ENCODE peak calls at places on chromosome 3, in nine cellular contexts. V, F, G, Y, C, O, D, I and B are unnamed samples.

GRCh38 chr3:20561166-20561565 is 375.2 kb upstream of the SGO1 start:
- DNase-seq in V (no peak), C (no peak), I (no peak), O (no peak), G (no peak), D (no peak), F (no peak), Y (no peak), B (no peak)

GRCh38 chr3:106534206-106534605 is 665.4 kb upstream of the CBLB start:
- DNase-seq in I (peak), F (no peak), C (peak), O (no peak), D (peak), V (no peak), G (peak), Y (no peak), B (peak)

GRCh38 chr3:69446402-69447072 is 60.6 kb upstream of the FRMD4B start:
- DNase-seq in I (no peak), O (no peak), G (no peak), F (no peak), C (no peak), D (no peak), Y (no peak), V (no peak), B (no peak)

GRCh38 chr3:122964844-122965243 is 62.7 kb downstream of the SEMA5B start:
- DNase-seq in O (no peak), Y (no peak), D (no peak), V (no peak), F (no peak), C (no peak), I (no peak), G (no peak), B (no peak)

GRCh38 chr3:143171656-143172055 is 52.1 kb downstream of the CHST2 start:
- DNase-seq in D (peak), F (no peak), Y (no peak), C (peak), V (no peak), I (no peak), O (no peak), G (no peak), B (no peak)

GRCh38 chr3:29914861-29915524 is 634.1 kb downstream of the RBMS3 start:
- DNase-seq in F (no peak), V (no peak), O (no peak), G (peak), Y (no peak), I (peak), D (no peak), C (no peak), B (no peak)

GRCh38 chr3:106817706-106818105 is 559.5 kb upstream of the CCDC54 start:
- DNase-seq in D (no peak), V (no peak), Y (no peak), C (no peak), F (no peak), O (no peak), G (no peak), I (no peak), B (no peak)

GRCh38 chr3:76096836-76097587 is 311.7 kb upstream of the ZNF717 start:
- DNase-seq in I (no peak), C (peak), F (no peak), O (no peak), Y (no peak), D (no peak), V (no peak), G (no peak), B (no peak)

GRCh38 chr3:82133070-82133606 is 371.7 kb upstream of the GBE1 start:
- DNase-seq in F (no peak), D (peak), C (peak), Y (peak), I (peak), V (peak), O (no peak), G (peak), B (peak)

GRCh38 chr3:101182734-101183133 is 137.6 kb downstream of the IMPG2 start:
- DNase-seq in G (peak), C (peak), F (no peak), V (no peak), I (no peak), Y (no peak), D (peak), O (no peak), B (peak)

GRCh38 chr3:136239094-136239493 is 11.0 kb upstream of the PCCB start:
- DNase-seq in Y (no peak), D (no peak), G (no peak), F (no peak), V (no peak), I (no peak), C (no peak), O (no peak), B (no peak)

GRCh38 chr3:123648696-123649405 is 64.0 kb upstream of the HACD2 start:
- DNase-seq in F (no peak), D (no peak), V (no peak), C (no peak), O (no peak), G (no peak), I (no peak), Y (no peak), B (no peak)

GRCh38 chr3:64684715-64685261 is 3.0 kb downstream of the ADAMTS9 start:
- DNase-seq in D (peak), C (peak), V (peak), Y (peak), I (no peak), O (peak), F (no peak), G (peak), B (peak)

GRCh38 chr3:154976072-154976983 is 103.8 kb upstream of the MME start:
- DNase-seq in G (no peak), F (no peak), O (no peak), D (peak), C (no peak), V (no peak), Y (no peak), I (no peak), B (no peak)

GRCh38 chr3:115858995-115859807 is 235.9 kb downstream of the GAP43 start:
- DNase-seq in I (no peak), G (no peak), C (no peak), Y (no peak), D (no peak), F (no peak), O (no peak), V (no peak), B (no peak)

GRCh38 chr3:124951511-124952390 is 17.2 kb upstream of the MUC13 start:
- DNase-seq in C (peak), O (peak), G (peak), I (peak), V (no peak), Y (no peak), F (no peak), D (peak), B (no peak)

GRCh38 chr3:69072928-69073327 is 7.2 kb downstream of the UBA3 start:
- DNase-seq in D (no peak), G (no peak), Y (no peak), V (no peak), O (no peak), F (no peak), C (no peak), I (no peak), B (no peak)

GRCh38 chr3:108157275-108157674 is 64.9 kb downstream of the IFT57 start:
- DNase-seq in G (no peak), V (no peak), I (no peak), D (no peak), C (no peak), O (no peak), F (no peak), Y (no peak), B (no peak)

GRCh38 chr3:24299236-24299635 is 195.4 kb downstream of the THRB start:
- DNase-seq in C (no peak), O (no peak), Y (no peak), I (no peak), D (peak), F (no peak), V (no peak), G (peak), B (no peak)

GRCh38 chr3:144369151-144369879 is 397.7 kb downstream of the DIPK2A start:
- DNase-seq in D (no peak), Y (no peak), C (peak), O (no peak), F (no peak), I (no peak), G (no peak), V (peak), B (no peak)

GRCh38 chr3:492586-493296 is 296.2 kb downstream of the CHL1 start:
- DNase-seq in V (no peak), Y (no peak), C (no peak), I (no peak), F (no peak), G (no peak), O (no peak), D (no peak), B (peak)

GRCh38 chr3:152658977-152659376 is 176.0 kb upstream of the P2RY1 start:
- DNase-seq in I (no peak), O (no peak), Y (no peak), D (no peak), C (no peak), G (no peak), F (no peak), V (no peak), B (no peak)

GRCh38 chr3:40924559-40925058 is 274.7 kb upstream of the CTNNB1 start:
- DNase-seq in O (no peak), F (no peak), G (no peak), I (no peak), D (no peak), C (no peak), Y (no peak), V (no peak), B (no peak)

GRCh38 chr3:195875482-195876236 is 32.7 kb downstream of the TNK2 start:
- DNase-seq in I (no peak), G (no peak), C (no peak), V (no peak), F (no peak), O (peak), Y (no peak), D (no peak), B (no peak)

GRCh38 chr3:78707616-78708015 is 1060.2 kb downstream of the ROBO1 start:
- DNase-seq in G (no peak), C (no peak), Y (no peak), O (no peak), F (no peak), D (no peak), V (no peak), I (no peak), B (no peak)

GRCh38 chr3:129614927-129615363 is 8.5 kb upstream of the PLXND1 start:
- DNase-seq in Y (no peak), F (no peak), C (no peak), I (no peak), D (peak), G (no peak), O (peak), V (peak), B (no peak)

GRCh38 chr3:183768114-183768513 is 57.3 kb downstream of the MAP6D1 start:
- DNase-seq in C (no peak), D (no peak), Y (no peak), O (no peak), I (no peak), F (no peak), G (no peak), V (no peak), B (no peak)

GRCh38 chr3:86787091-86787490 is 203.9 kb downstream of the VGLL3 start:
- DNase-seq in D (peak), C (peak), Y (no peak), F (no peak), G (peak), O (no peak), V (no peak), I (no peak), B (peak)

GRCh38 chr3:86785381-86785780 is 205.6 kb downstream of the VGLL3 start:
- DNase-seq in O (no peak), G (peak), F (no peak), I (peak), D (peak), C (no peak), V (no peak), Y (no peak), B (no peak)

GRCh38 chr3:86782860-86783259 is 208.1 kb downstream of the VGLL3 start:
- DNase-seq in D (no peak), C (no peak), I (no peak), G (no peak), V (no peak), Y (no peak), F (no peak), O (no peak), B (no peak)

DNA sequence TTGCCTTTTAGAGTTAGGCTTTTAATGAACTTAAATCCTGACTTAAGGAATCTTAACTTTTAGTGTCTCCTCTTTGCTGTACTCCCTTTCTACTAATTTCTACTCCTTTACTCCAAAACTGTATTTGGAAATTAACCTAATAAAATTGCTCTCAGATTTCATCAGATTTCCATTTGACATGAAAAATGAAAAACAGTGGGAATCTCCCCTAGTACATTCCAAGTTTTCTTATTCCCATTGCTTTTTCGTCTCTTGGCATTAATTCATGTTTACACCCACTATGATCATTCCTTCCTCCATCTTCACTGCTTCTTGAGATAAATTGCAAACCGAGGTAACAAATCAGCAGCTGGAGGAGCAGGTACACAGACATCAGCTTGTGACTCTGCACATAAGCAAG is 208.7 kb downstream of the VGLL3 start:
- DNase-seq in I (peak), D (peak), C (no peak), O (no peak), F (no peak), V (no peak), G (no peak), Y (no peak), B (no peak)
- TF ChIP-seq CTCF in I (no peak), D (no peak), C (no peak), O (no peak), F (no peak), V (no peak), G (no peak), Y (no peak), B (no peak)

GRCh38 chr3:84965141-84965540 is 6.4 kb downstream of the CADM2 start:
- DNase-seq in C (no peak), V (no peak), Y (no peak), O (no peak), F (no peak), I (no peak), G (no peak), D (peak), B (peak)
- TF ChIP-seq CTCF in C (peak), V (no peak), Y (no peak), O (no peak), F (no peak), I (no peak), G (peak), D (no peak), B (peak)

DNA sequence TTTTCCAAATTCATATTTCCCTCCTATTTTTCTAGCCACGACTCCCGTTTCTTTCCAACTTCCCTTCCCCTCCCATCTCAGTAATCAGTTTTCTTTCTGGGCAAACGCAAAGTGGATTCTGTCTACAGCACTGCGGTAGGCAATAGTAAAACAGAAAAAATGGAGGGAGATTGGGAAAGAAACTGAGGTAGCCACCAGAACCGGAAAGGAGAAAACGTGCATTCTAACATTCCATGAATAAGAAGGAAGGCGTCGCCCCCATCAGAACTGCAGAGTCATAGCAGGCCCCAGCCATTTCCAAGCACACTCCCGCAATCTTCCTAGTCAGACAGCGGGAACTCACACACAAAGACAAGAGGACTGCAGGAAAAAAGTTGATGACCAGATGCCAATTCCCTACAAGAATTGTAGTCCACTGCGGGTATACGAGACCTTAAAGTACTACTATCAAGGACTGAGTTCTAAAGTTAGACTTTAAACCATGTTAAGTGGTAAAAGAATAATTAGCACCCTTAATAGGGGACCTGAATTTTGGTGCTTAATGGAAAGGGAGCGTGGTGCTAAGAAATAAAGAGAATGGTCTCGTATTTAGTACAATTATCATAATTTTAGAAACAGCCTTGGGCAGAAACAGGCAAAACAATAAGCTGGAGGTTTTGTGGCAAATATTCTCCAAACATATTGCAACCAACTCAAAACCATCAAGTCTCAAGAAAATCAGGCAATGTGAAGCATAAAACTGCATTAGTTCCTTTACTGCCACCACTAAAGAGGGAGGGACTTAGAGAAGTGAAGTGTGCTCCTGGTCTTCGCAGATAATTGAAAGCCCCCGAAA is 1.4 kb downstream of the PFN2 start:
- DNase-seq in D (peak), O (no peak), V (peak), F (no peak), G (peak), C (peak), I (no peak), Y (peak), B (peak)
- TF ChIP-seq CTCF in D (peak), O (no peak), V (no peak), F (no peak), G (peak), C (peak), I (no peak), Y (no peak), B (no peak)

DNA sequence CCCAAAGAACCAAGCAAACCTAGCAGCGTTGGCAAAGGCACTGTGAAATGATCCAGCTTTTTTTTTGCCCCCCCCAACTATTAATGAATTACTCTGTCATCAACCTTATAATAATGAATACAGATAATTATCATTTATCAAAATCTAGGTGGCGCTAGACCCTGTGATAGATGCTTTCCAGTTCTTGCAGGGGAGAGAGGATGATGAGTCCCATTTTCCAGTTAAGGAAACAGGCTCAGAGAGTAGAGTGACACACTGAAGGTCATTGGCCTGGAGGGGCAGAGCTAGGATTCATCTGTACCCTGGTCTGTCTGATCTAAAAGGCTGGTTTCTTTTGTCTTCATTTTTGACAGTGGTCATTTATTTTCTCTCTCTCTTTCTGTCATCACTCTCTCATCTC is 5.0 kb downstream of the ACOX2 start:
- DNase-seq in Y (no peak), F (no peak), C (no peak), V (no peak), O (no peak), G (no peak), I (no peak), D (no peak), B (no peak)
- TF ChIP-seq CTCF in Y (no peak), F (no peak), C (peak), V (no peak), O (no peak), G (peak), I (peak), D (no peak), B (peak)

DNA sequence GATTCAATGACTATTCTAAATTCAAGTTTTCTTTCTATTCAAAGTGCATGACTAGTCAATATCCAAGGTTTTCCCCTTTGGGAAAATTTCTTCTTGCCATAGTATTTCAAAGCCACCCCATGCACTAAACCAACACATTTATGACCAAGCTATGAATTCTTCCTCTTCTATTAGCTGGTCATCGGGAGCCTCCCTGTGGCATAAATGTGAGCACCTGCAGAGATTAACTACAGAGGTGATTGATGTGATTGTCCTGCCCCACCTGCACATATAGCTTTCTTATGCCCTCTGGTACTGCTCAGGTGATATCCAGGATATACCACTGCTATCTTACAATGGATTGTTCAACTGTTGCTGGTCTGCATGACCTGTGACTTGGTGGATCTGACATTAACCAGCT is 694.9 kb downstream of the ZBBX start:
- DNase-seq in V (no peak), I (no peak), O (no peak), Y (no peak), G (no peak), D (no peak), C (no peak), F (no peak), B (no peak)
- TF ChIP-seq CTCF in V (no peak), I (no peak), O (no peak), Y (no peak), G (peak), D (no peak), C (no peak), F (no peak), B (no peak)

DNA sequence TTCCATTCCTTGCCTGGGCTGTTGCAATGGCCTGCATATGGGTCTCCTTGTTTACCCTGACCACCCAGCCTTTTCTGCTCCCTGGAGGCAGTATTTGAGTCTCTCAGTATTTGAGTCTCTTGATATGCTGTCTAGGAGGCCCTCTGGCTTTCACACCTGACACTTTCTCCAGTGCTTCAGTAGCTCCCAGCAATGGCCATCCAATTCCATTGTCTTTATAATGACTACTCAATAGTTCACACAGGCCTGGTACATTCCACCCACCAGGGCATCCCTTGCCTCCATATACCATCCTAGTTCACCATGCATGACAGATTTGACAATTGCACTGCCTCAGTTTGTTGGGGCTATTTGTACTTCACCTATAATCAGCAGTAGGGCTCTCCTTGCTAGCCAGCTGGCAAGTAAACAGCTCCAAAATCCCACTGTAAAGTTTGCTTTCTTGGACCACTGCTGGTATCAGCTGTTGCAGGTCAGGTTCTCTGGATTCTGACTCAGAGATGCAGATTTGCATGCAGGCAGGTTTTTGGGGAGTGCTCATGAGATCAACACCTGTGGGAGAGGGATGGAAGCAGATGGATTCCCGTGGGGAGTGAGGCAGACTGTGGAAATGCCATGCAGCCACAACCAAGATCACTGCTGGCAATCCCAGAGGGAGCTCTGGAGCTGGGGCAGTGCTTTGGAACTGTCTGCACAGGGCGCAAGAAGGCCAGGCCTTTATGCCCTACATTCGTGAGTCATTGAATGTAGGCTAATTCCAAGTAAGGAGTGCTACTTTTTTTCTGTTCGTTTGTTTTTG is 19.1 kb upstream of the XIRP1 start:
- DNase-seq in I (no peak), C (no peak), V (no peak), Y (no peak), O (no peak), G (no peak), D (no peak), F (no peak), B (no peak)
- TF ChIP-seq CTCF in I (no peak), C (no peak), V (no peak), Y (no peak), O (no peak), G (no peak), D (no peak), F (no peak), B (no peak)